ENCODE peak calls at places on chromosomes 1 and 21, in eight cellular contexts. One of them, this sample, is unnamed.

GRCh38 chr1:232123775-232124659 is 497.4 kb downstream of the DISC1 start:
- DNase-seq in ELR: peak
- DNase-seq in amygdala: no peak
- DNase-seq in Peyer's patch: no peak
- DNase-seq in HCT116: no peak
- DNase-seq in upper lobe of right lung: no peak
- DNase-seq in glutamatergic neuron: no peak
- DNase-seq in osteoblast: no peak
- DNase-seq in this sample: no peak

GRCh38 chr1:7117599-7118281 is 332.5 kb downstream of the CAMTA1 start:
- DNase-seq in ELR: peak
- DNase-seq in glutamatergic neuron: peak
- DNase-seq in amygdala: no peak
- DNase-seq in HCT116: peak
- DNase-seq in upper lobe of right lung: no peak
- DNase-seq in Peyer's patch: no peak
- DNase-seq in osteoblast: peak
- DNase-seq in this sample: no peak

GRCh38 chr1:67053535-67053784 is 488 bp downstream of the SLC35D1 start:
- DNase-seq in ELR: no peak
- DNase-seq in osteoblast: peak
- DNase-seq in upper lobe of right lung: peak
- DNase-seq in glutamatergic neuron: no peak
- DNase-seq in amygdala: peak
- DNase-seq in HCT116: no peak
- DNase-seq in Peyer's patch: no peak
- DNase-seq in this sample: no peak

GRCh38 chr1:205842177-205842576 is 7.8 kb downstream of the PM20D1 start:
- DNase-seq in osteoblast: no peak
- DNase-seq in upper lobe of right lung: no peak
- DNase-seq in amygdala: no peak
- DNase-seq in ELR: no peak
- DNase-seq in Peyer's patch: no peak
- DNase-seq in HCT116: no peak
- DNase-seq in glutamatergic neuron: no peak
- DNase-seq in this sample: no peak

GRCh38 chr21:45388011-45388521 is 16.9 kb upstream of the COL18A1 start:
- DNase-seq in upper lobe of right lung: peak
- DNase-seq in HCT116: no peak
- DNase-seq in Peyer's patch: no peak
- DNase-seq in ELR: no peak
- DNase-seq in amygdala: no peak
- DNase-seq in osteoblast: no peak
- DNase-seq in glutamatergic neuron: peak
- DNase-seq in this sample: peak

GRCh38 chr1:212437179-212437798 is 4.6 kb downstream of the NENF start:
- DNase-seq in amygdala: no peak
- DNase-seq in Peyer's patch: no peak
- DNase-seq in glutamatergic neuron: no peak
- DNase-seq in osteoblast: no peak
- DNase-seq in ELR: no peak
- DNase-seq in HCT116: no peak
- DNase-seq in upper lobe of right lung: no peak
- DNase-seq in this sample: no peak

GRCh38 chr1:116379674-116380498 is 6.8 kb downstream of the ATP1A1 start:
- DNase-seq in Peyer's patch: no peak
- DNase-seq in amygdala: no peak
- DNase-seq in HCT116: no peak
- DNase-seq in upper lobe of right lung: no peak
- DNase-seq in glutamatergic neuron: no peak
- DNase-seq in ELR: no peak
- DNase-seq in osteoblast: peak
- DNase-seq in this sample: no peak

GRCh38 chr1:109879881-109880525 is 30.6 kb upstream of the CSF1 start:
- DNase-seq in upper lobe of right lung: no peak
- DNase-seq in glutamatergic neuron: no peak
- DNase-seq in amygdala: no peak
- DNase-seq in HCT116: no peak
- DNase-seq in Peyer's patch: no peak
- DNase-seq in osteoblast: no peak
- DNase-seq in ELR: no peak
- DNase-seq in this sample: no peak

GRCh38 chr1:85580046-85580411 is 532 bp upstream of the CCN1 start:
- DNase-seq in upper lobe of right lung: no peak
- DNase-seq in osteoblast: peak
- DNase-seq in ELR: peak
- DNase-seq in amygdala: no peak
- DNase-seq in Peyer's patch: no peak
- DNase-seq in glutamatergic neuron: no peak
- DNase-seq in HCT116: no peak
- DNase-seq in this sample: no peak

GRCh38 chr1:172397221-172397620 is 23.3 kb upstream of the C1orf105 start:
- DNase-seq in upper lobe of right lung: no peak
- DNase-seq in glutamatergic neuron: no peak
- DNase-seq in HCT116: no peak
- DNase-seq in Peyer's patch: no peak
- DNase-seq in amygdala: no peak
- DNase-seq in osteoblast: no peak
- DNase-seq in ELR: peak
- DNase-seq in this sample: no peak

GRCh38 chr1:7915826-7916225 is 24.8 kb downstream of the TNFRSF9 start:
- DNase-seq in osteoblast: no peak
- DNase-seq in HCT116: no peak
- DNase-seq in Peyer's patch: no peak
- DNase-seq in amygdala: no peak
- DNase-seq in upper lobe of right lung: no peak
- DNase-seq in ELR: no peak
- DNase-seq in glutamatergic neuron: no peak
- DNase-seq in this sample: no peak

GRCh38 chr1:234934611-234935033 is 194.0 kb downstream of the TOMM20 start:
- DNase-seq in upper lobe of right lung: no peak
- DNase-seq in glutamatergic neuron: no peak
- DNase-seq in HCT116: no peak
- DNase-seq in ELR: peak
- DNase-seq in amygdala: no peak
- DNase-seq in Peyer's patch: peak
- DNase-seq in osteoblast: peak
- DNase-seq in this sample: no peak

GRCh38 chr1:147504801-147505303 is 36.4 kb upstream of the BCL9 start:
- DNase-seq in amygdala: no peak
- DNase-seq in ELR: peak
- DNase-seq in glutamatergic neuron: peak
- DNase-seq in HCT116: no peak
- DNase-seq in osteoblast: peak
- DNase-seq in Peyer's patch: no peak
- DNase-seq in upper lobe of right lung: no peak
- DNase-seq in this sample: no peak

GRCh38 chr1:40247655-40248054 is at the start of gene TMCO2:
- DNase-seq in Peyer's patch: no peak
- DNase-seq in ELR: no peak
- DNase-seq in osteoblast: no peak
- DNase-seq in glutamatergic neuron: no peak
- DNase-seq in amygdala: no peak
- DNase-seq in upper lobe of right lung: no peak
- DNase-seq in HCT116: no peak
- DNase-seq in this sample: no peak

GRCh38 chr1:192260076-192260475 is 56.7 kb upstream of the RGS21 start:
- DNase-seq in upper lobe of right lung: no peak
- DNase-seq in Peyer's patch: no peak
- DNase-seq in ELR: no peak
- DNase-seq in glutamatergic neuron: no peak
- DNase-seq in HCT116: no peak
- DNase-seq in osteoblast: no peak
- DNase-seq in amygdala: no peak
- DNase-seq in this sample: no peak

GRCh38 chr1:31006760-31007159 is 58.8 kb downstream of the PUM1 start:
- DNase-seq in Peyer's patch: no peak
- DNase-seq in upper lobe of right lung: no peak
- DNase-seq in glutamatergic neuron: no peak
- DNase-seq in osteoblast: no peak
- DNase-seq in HCT116: no peak
- DNase-seq in ELR: no peak
- DNase-seq in amygdala: no peak
- DNase-seq in this sample: no peak

This sample was measured in chondrocyte.